ENCODE peak calls at places on chromosomes 2 and 18, in five cellular contexts. A, S, B, T and L are unnamed samples.

GRCh38 chr2:31349160-31349559 is 65.4 kb downstream of the XDH start:
- DNase-seq in S (no peak), T (no peak), B (no peak), A (no peak), L (no peak)

GRCh38 chr2:26892916-26893524 is 45.1 kb downstream of the DPYSL5 start:
- DNase-seq in A (no peak), B (no peak), S (no peak), T (no peak), L (no peak)

GRCh38 chr18:5518899-5519371 is 24.9 kb downstream of the EPB41L3 start:
- DNase-seq in T (no peak), A (no peak), B (no peak), S (no peak), L (no peak)

GRCh38 chr2:234556848-234557573 is 60.1 kb upstream of the ARL4C start:
- DNase-seq in B (no peak), S (peak; percentile 28), A (no peak), T (no peak), L (no peak)

GRCh38 chr2:130381145-130381544 is 25.3 kb downstream of the PTPN18 start:
- DNase-seq in S (no peak), T (no peak), B (peak; percentile 38), A (no peak), L (no peak)

GRCh38 chr2:201234167-201235139 is 25.9 kb upstream of the CASP8 start:
- DNase-seq in B (no peak), S (no peak), T (no peak), A (no peak), L (no peak)

GRCh38 chr2:65113816-65114215 is 16.1 kb downstream of the RAB1A start:
- DNase-seq in A (no peak), B (no peak), S (no peak), T (no peak), L (no peak)

GRCh38 chr2:53593891-53594585 is 173.6 kb upstream of the CHAC2 start:
- DNase-seq in B (no peak), S (no peak), T (no peak), A (peak; percentile 24), L (no peak)

GRCh38 chr2:70094978-70095832 is 7.9 kb downstream of the PCBP1 start:
- DNase-seq in B (peak; percentile 81), S (peak; percentile 81), A (no peak), T (no peak), L (no peak)

GRCh38 chr2:233445152-233445830 is 91.0 kb downstream of the DGKD start:
- DNase-seq in T (no peak), S (no peak), A (no peak), B (peak; percentile 8), L (no peak)

GRCh38 chr2:33791625-33792024 is 192.5 kb upstream of the FAM98A start:
- DNase-seq in B (no peak), T (no peak), A (no peak), S (no peak), L (no peak)

GRCh38 chr2:96923810-96924774 is 54.2 kb upstream of the SEMA4C start:
- DNase-seq in A (no peak), T (no peak), S (no peak), B (no peak), L (no peak)

GRCh38 chr2:20997953-20998722 is 45.7 kb downstream of the APOB start:
- DNase-seq in A (no peak), B (no peak), T (no peak), S (no peak), L (no peak)

GRCh38 chr2:67032091-67032490 is 365.0 kb upstream of the ETAA1 start:
- DNase-seq in B (no peak), S (no peak), A (no peak), T (no peak), L (no peak)

GRCh38 chr2:215841175-215841816 is 172.1 kb downstream of the MREG start:
- DNase-seq in S (no peak), T (no peak), B (no peak), A (no peak), L (no peak)

GRCh38 chr2:152385718-152386117 is 50.7 kb downstream of the FMNL2 start:
- DNase-seq in S (no peak), B (no peak), T (no peak), A (no peak), L (no peak)

GRCh38 chr2:221423212-221423804 is 148.8 kb downstream of the EPHA4 start:
- DNase-seq in A (no peak), T (no peak), S (no peak), B (no peak), L (no peak)

GRCh38 chr2:55601849-55602248 is 15.6 kb downstream of the PPP4R3B start:
- DNase-seq in T (no peak), A (no peak), S (no peak), B (no peak), L (no peak)

GRCh38 chr2:105291981-105292380 is 37.6 kb downstream of the TGFBRAP1 start:
- DNase-seq in A (no peak), S (no peak), B (no peak), T (no peak), L (no peak)

GRCh38 chr2:163778045-163778753 is 42.4 kb upstream of the FIGN start:
- DNase-seq in S (peak; percentile 53), T (no peak), A (peak; percentile 15), B (no peak), L (no peak)

GRCh38 chr18:46660955-46661749 is 4.1 kb upstream of the LOXHD1 start:
- DNase-seq in T (no peak), A (no peak), S (no peak), B (no peak), L (no peak)

GRCh38 chr2:16362611-16363010 is 303.0 kb downstream of the CYRIA start:
- DNase-seq in B (no peak), A (no peak), T (no peak), S (no peak), L (no peak)

GRCh38 chr2:11631462-11631861 is 38.5 kb downstream of the NTSR2 start:
- DNase-seq in B (no peak), S (no peak), A (no peak), T (no peak), L (no peak)

GRCh38 chr2:11629215-11629614 is 40.8 kb downstream of the NTSR2 start:
- DNase-seq in T (no peak), S (no peak), A (no peak), B (no peak), L (no peak)

GRCh38 chr2:11628675-11629074 is 41.3 kb downstream of the NTSR2 start:
- DNase-seq in A (no peak), S (no peak), T (no peak), B (no peak), L (peak; percentile 65)

GRCh38 chr2:11629851-11630250 is 40.1 kb downstream of the NTSR2 start:
- DNase-seq in B (no peak), A (no peak), T (no peak), S (no peak), L (no peak)

DNA sequence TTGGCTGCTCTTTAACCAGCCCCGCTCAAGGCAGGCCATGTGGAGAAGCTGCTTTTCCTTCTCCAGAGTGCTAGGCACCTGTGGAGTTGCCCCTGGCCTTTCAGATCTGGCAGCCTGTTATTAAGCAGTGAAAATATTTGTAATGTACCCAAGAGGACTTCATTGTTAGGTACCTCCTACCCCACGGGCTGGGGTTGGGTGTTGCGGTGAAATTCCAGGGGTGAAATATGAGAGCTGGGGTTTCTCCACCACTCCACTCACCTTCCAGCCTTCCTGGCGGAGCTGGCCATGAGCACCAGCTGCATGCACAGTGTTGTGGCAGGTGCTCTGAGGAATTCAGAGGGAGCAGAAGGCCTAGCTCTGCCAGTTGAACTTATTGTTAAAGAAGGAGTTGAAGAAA is 39.1 kb downstream of the NTSR2 start:
- DNase-seq in A (no peak), T (no peak), B (no peak), S (no peak), L (no peak)
- H3K27ac ChIP-seq in A (no peak overlapping the region), T (no peak overlapping the region), B (no peak overlapping the region), S (no peak overlapping the region), L (no peak overlapping the region)

GRCh38 chr2:37324536-37324785 is 172 bp downstream of the PRKD3 start:
- DNase-seq in A (no peak), T (no peak), S (no peak), B (peak; percentile 93), L (peak; percentile 84)

GRCh38 chr2:37323176-37323575 is 1.5 kb downstream of the PRKD3 start:
- DNase-seq in T (no peak), B (no peak), A (no peak), S (no peak), L (no peak)

GRCh38 chr2:37322368-37322767 is 2.3 kb downstream of the PRKD3 start:
- DNase-seq in S (no peak), A (no peak), T (no peak), B (no peak), L (no peak)

GRCh38 chr2:37324786-37325624 is at the start of gene PRKD3:
- DNase-seq in T (no peak), S (peak; percentile 80), B (peak; percentile 80), A (peak; percentile 18), L (peak; percentile 61)

DNA sequence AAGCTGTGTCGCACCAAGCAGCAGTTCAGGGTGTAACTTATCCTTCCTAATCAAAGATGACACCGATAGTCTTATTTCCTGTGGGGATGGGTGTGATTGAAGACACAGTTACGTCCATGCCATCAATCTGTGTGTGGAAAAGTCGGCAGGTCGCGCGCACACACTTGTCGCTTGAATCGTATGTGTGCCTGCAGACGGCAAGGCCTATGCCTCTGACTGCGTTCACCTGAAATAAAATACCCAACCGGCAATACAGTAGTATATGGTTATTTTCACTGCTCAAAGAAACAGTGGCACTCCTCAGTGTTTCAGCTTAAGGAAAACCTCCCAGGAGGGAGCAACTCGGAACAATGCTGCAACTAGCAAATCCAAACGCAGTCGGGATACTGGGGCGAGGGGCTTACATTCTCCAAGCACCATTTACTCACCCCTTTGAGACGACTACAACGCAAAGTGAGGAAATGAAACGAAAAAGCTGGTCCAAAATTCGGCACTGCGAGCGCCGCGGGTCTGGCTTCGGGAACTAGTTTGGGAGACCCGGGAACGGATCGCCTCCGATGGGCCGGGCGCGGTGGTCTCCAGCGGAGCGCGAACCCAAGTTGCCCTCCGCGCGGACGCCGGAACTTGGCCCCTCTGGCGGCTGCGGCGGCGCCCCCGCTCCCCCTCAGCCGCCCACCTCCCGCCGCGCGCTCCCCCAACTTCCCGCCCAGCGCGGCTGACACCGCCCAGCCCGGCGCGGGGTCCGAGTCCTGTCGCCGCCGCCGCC is 680 bp downstream of the PRKD3 start:
- DNase-seq in S (no peak), A (no peak), B (peak; percentile 72), T (no peak), L (no peak)
- TF ChIP-seq POLR2A in S (no peak), A (no peak), B (no peak), T (no peak), L (no peak)

DNA sequence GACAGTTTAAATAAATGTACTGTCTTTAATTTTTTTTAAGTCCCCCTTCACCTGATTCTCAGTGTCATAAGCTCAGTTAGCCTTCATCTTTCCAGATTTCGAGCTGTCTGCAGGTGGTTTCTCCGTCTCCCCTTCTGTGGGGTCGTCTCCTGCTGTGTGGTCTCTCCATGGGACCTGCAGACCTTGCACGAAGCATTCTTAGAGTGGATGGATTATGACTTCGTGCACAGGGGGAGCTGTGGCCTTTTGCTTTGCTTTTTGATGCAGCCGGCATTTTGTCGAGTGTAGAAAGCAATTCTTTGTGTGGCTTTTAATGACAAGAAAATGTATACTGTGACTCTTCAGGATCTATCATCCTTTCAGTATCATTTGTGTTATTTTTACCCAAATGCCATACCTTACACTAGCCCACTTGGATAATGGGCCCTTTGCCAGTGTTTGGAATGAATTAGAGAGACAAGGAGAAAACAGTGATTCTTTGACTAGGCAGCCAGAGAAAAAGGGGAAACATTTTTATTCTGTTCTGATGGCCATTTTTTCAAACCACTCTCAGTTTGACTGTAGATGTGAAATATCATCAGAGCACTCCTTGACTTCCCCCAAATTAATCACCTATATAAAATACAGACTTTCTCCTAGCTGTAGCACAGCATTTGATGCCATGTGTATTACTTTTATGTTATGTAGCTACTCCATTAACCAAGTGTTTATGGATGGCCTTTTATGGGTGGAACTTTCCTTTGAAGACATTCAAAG is 54.3 kb downstream of the ITGA6 start:
- DNase-seq in S (no peak), B (no peak), T (no peak), A (no peak), L (no peak)
- TF ChIP-seq POLR2AphosphoS5 in S (no peak), B (no peak), T (no peak), A (no peak), L (no peak)

GRCh38 chr2:149002891-149003740 is 35.4 kb upstream of the LYPD6B start:
- DNase-seq in T (no peak), B (no peak), A (no peak), S (no peak), L (no peak)
- H3K27ac ChIP-seq in T (no peak overlapping the region), B (no peak overlapping the region), A (no peak overlapping the region), S (no peak overlapping the region), L (no peak overlapping the region)